ENCODE peak calls at places on chromosomes 5 and 9, in six cellular contexts. U is occipital lobe, Y is RWPE1, J is posterior cingulate gyrus, B is tibial artery, V is BJ. T is an unnamed sample.

GRCh38 chr9:70641631-70642030 is 227.2 kb upstream of the KLF9 start:
- DNase-seq in U (no peak), Y (no peak), J (no peak), B (no peak), V (no peak), T (no peak)

GRCh38 chr5:136043551-136043950 is 14.8 kb downstream of the TGFBI start:
- DNase-seq in U (no peak), Y (no peak), J (no peak), B (peak), V (no peak), T (no peak)

GRCh38 chr5:168165221-168165965 is 126.1 kb upstream of the WWC1 start:
- DNase-seq in U (no peak), Y (no peak), J (no peak), B (no peak), V (no peak), T (no peak)

GRCh38 chr9:17075758-17076485 is 58.9 kb upstream of the CNTLN start:
- DNase-seq in U (no peak), Y (no peak), J (no peak), B (no peak), V (no peak), T (no peak)

GRCh38 chr5:165775094-165775493 is 2269.7 kb downstream of the MAT2B start:
- DNase-seq in U (no peak), Y (no peak), J (no peak), B (no peak), V (no peak), T (no peak)

GRCh38 chr9:131545003-131545785 is at the start of gene PRRT1B:
- DNase-seq in U (no peak), Y (no peak), J (peak), B (no peak), V (no peak), T (no peak)

GRCh38 chr5:112737472-112738179 is at the start of gene APC:
- DNase-seq in U (peak), Y (peak), J (peak), B (peak), V (peak), T (peak)

GRCh38 chr9:128683340-128684064 is 5.5 kb upstream of the SET start:
- DNase-seq in U (no peak), Y (peak), J (peak), B (no peak), V (no peak), T (peak)

GRCh38 chr9:90124961-90125360 is 517.7 kb downstream of the DIRAS2 start:
- DNase-seq in U (no peak), Y (no peak), J (peak), B (no peak), V (no peak), T (no peak)

GRCh38 chr5:83562207-83562606 is 90.7 kb downstream of the VCAN start:
- DNase-seq in U (no peak), Y (no peak), J (no peak), B (no peak), V (no peak), T (no peak)

GRCh38 chr9:114163517-114163924 is 8.2 kb downstream of the COL27A1 start:
- DNase-seq in U (no peak), Y (peak), J (peak), B (peak), V (no peak), T (no peak)

GRCh38 chr9:2872307-2872940 is 28.5 kb upstream of the PUM3 start:
- DNase-seq in U (no peak), Y (no peak), J (no peak), B (no peak), V (no peak), T (no peak)

GRCh38 chr5:107873877-107874276 is 203.1 kb upstream of the EFNA5 start:
- DNase-seq in U (no peak), Y (no peak), J (no peak), B (no peak), V (no peak), T (no peak)

GRCh38 chr5:177176175-177176704 is 42.7 kb downstream of the NSD1 start:
- DNase-seq in U (no peak), Y (no peak), J (no peak), B (no peak), V (no peak), T (no peak)

GRCh38 chr5:42021923-42022322 is 96.8 kb downstream of the FBXO4 start:
- DNase-seq in U (no peak), Y (no peak), J (no peak), B (no peak), V (no peak), T (no peak)

GRCh38 chr9:133403766-133404439 is 13.9 kb downstream of the REXO4 start:
- DNase-seq in U (no peak), Y (peak), J (no peak), B (no peak), V (no peak), T (peak)

GRCh38 chr5:139847790-139848507 is 52.3 kb downstream of the PSD2 start:
- DNase-seq in U (peak), Y (no peak), J (peak), B (peak), V (no peak), T (peak)

GRCh38 chr5:32595118-32595517 is 9.8 kb downstream of the SUB1 start:
- DNase-seq in U (no peak), Y (no peak), J (no peak), B (no peak), V (no peak), T (no peak)

GRCh38 chr5:139524932-139525585 is 36.1 kb upstream of the UBE2D2 start:
- DNase-seq in U (no peak), Y (no peak), J (no peak), B (no peak), V (no peak), T (no peak)

GRCh38 chr9:112507281-112507680 is 20.7 kb downstream of the KIAA1958 start:
- DNase-seq in U (no peak), Y (no peak), J (no peak), B (no peak), V (no peak), T (no peak)

GRCh38 chr5:72622152-72622760 is 115.0 kb upstream of the ZNF366 start:
- DNase-seq in U (no peak), Y (no peak), J (no peak), B (no peak), V (no peak), T (no peak)

GRCh38 chr5:169874626-169875025 is 105.7 kb downstream of the INSYN2B start:
- DNase-seq in U (no peak), Y (no peak), J (no peak), B (no peak), V (no peak), T (no peak)

GRCh38 chr5:72517961-72518690 is 10.9 kb upstream of the ZNF366 start:
- DNase-seq in U (no peak), Y (no peak), J (no peak), B (peak), V (no peak), T (no peak)

GRCh38 chr5:139746691-139747582 is 48.7 kb upstream of the PSD2 start:
- DNase-seq in U (peak), Y (no peak), J (peak), B (peak), V (no peak), T (peak)

GRCh38 chr9:20314981-20315380 is 307.3 kb downstream of the MLLT3 start:
- DNase-seq in U (no peak), Y (no peak), J (no peak), B (no peak), V (no peak), T (no peak)

GRCh38 chr5:158465379-158465972 is 606.5 kb upstream of the CLINT1 start:
- DNase-seq in U (no peak), Y (no peak), J (no peak), B (no peak), V (no peak), T (no peak)

GRCh38 chr9:133374612-133375115 is 1.2 kb downstream of the SURF4 start:
- DNase-seq in U (no peak), Y (no peak), J (no peak), B (no peak), V (no peak), T (no peak)

GRCh38 chr9:82404484-82405280 is 416.1 kb downstream of the SPATA31D1 start:
- DNase-seq in U (no peak), Y (no peak), J (no peak), B (no peak), V (no peak), T (no peak)

GRCh38 chr5:40904994-40905306 is 4.3 kb upstream of the C7 start:
- DNase-seq in U (no peak), Y (no peak), J (no peak), B (no peak), V (no peak), T (no peak)